ENCODE peak calls at places on chromosomes 7 and 10, in ten cellular contexts. H, E, G, W, C, N, K, I, T and Y are unnamed samples.

GRCh38 chr10:57098146-57098545 is 737.1 kb upstream of the ZWINT start:
- DNase-seq in H (no peak), T (no peak), C (no peak), G (no peak), W (no peak), K (no peak), I (no peak), E (no peak), N (no peak), Y (no peak)

GRCh38 chr7:105849122-105849855 is 27.1 kb downstream of the ATXN7L1 start:
- DNase-seq in E (peak), W (peak), G (no peak), K (peak), I (no peak), C (peak), T (no peak), H (no peak), N (peak), Y (no peak)

GRCh38 chr7:43648725-43649406 is 66.0 kb downstream of the STK17A start:
- DNase-seq in N (peak), E (no peak), I (no peak), G (no peak), C (peak), W (peak), T (peak), K (no peak), H (no peak), Y (no peak)

GRCh38 chr10:121115154-121115553 is 264.0 kb downstream of the WDR11 start:
- DNase-seq in G (no peak), C (no peak), H (no peak), E (no peak), W (no peak), I (no peak), T (no peak), K (no peak), N (no peak), Y (no peak)

GRCh38 chr7:8371742-8372141 is 61.7 kb upstream of the NXPH1 start:
- DNase-seq in H (no peak), T (no peak), G (no peak), W (no peak), I (no peak), E (no peak), K (no peak), C (no peak), N (no peak), Y (no peak)

GRCh38 chr7:121163699-121164098 is 165.1 kb upstream of the WNT16 start:
- DNase-seq in K (no peak), E (no peak), I (no peak), G (no peak), H (no peak), W (no peak), T (no peak), N (no peak), C (no peak), Y (no peak)

GRCh38 chr7:30285067-30285530 is 702 bp downstream of the ZNRF2 start:
- DNase-seq in I (peak), N (no peak), K (no peak), C (no peak), E (no peak), T (peak), H (peak), G (peak), W (peak), Y (peak)

GRCh38 chr10:29493697-29494096 is 141.1 kb downstream of the SVIL start:
- DNase-seq in T (no peak), I (no peak), G (peak), N (no peak), E (no peak), C (no peak), W (no peak), K (no peak), H (no peak), Y (no peak)

GRCh38 chr7:140698477-140698876 is 2.0 kb downstream of the NDUFB2 start:
- DNase-seq in N (no peak), H (no peak), E (no peak), W (no peak), C (no peak), I (no peak), G (no peak), K (no peak), T (no peak), Y (no peak)
- H3K4me3 ChIP-seq in N (peak), H (no peak), E (peak), W (no peak), C (no peak), I (no peak), G (peak), K (no peak), T (peak), Y (no peak)

GRCh38 chr10:71849461-71849908 is 1.6 kb downstream of the PSAP start:
- DNase-seq in G (no peak), W (no peak), H (no peak), E (no peak), I (no peak), T (no peak), K (no peak), C (no peak), N (no peak), Y (no peak)

GRCh38 chr10:71848325-71849277 is 2.5 kb downstream of the PSAP start:
- DNase-seq in H (no peak), E (no peak), W (no peak), N (no peak), K (no peak), I (no peak), C (no peak), T (no peak), G (no peak), Y (no peak)

GRCh38 chr10:71852335-71852937 is 1.4 kb upstream of the PSAP start:
- DNase-seq in N (peak), C (no peak), G (no peak), H (no peak), E (no peak), W (no peak), T (no peak), I (peak), K (no peak), Y (no peak)

GRCh38 chr10:71850021-71850744 is 868 bp downstream of the PSAP start:
- DNase-seq in E (no peak), I (no peak), H (no peak), G (no peak), K (no peak), C (no peak), N (no peak), T (no peak), W (no peak), Y (no peak)

GRCh38 chr10:71850745-71851629 is at the start of gene PSAP:
- DNase-seq in H (peak), W (peak), I (peak), K (peak), G (peak), N (peak), E (peak), T (peak), C (peak), Y (peak)
- TF ChIP-seq CTCF in H (no peak), W (no peak), I (no peak), K (no peak), G (no peak), N (no peak), E (no peak), T (no peak), C (no peak), Y (no peak)

GRCh38 chr10:117555017-117555416 is 12.5 kb downstream of the EMX2 start:
- DNase-seq in I (no peak), N (no peak), H (no peak), E (no peak), K (no peak), T (no peak), W (no peak), G (no peak), C (no peak), Y (no peak)

GRCh38 chr10:117555863-117556262 is 13.3 kb downstream of the EMX2 start:
- DNase-seq in N (no peak), H (no peak), E (no peak), C (no peak), W (no peak), K (no peak), I (no peak), T (no peak), G (no peak), Y (no peak)

GRCh38 chr10:117553815-117554172 is 11.2 kb downstream of the EMX2 start:
- DNase-seq in E (no peak), I (no peak), W (no peak), G (no peak), H (no peak), N (no peak), K (no peak), T (no peak), C (no peak), Y (no peak)

GRCh38 chr10:117553171-117553814 is 10.7 kb downstream of the EMX2 start:
- DNase-seq in N (no peak), C (no peak), I (no peak), E (no peak), H (no peak), K (no peak), G (peak), T (no peak), W (no peak), Y (no peak)

DNA sequence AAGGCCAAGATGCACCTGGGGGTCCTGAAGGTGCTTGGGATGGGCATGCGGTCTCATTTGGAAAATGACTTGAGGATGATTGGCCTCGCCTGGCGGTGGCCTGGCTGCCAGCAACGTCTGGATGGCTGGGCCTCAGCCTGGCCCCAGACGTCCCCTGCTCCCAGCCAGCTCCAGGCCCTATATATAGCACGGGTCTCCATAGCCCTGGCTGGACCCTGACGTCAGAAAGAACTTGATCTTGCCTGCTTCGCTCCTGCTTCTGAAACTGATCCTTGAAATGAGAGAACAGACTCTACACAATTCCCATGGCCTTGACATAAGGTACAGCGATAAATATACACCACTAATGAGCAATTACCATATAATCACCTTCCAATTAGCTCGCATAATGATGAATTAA is 11.8 kb downstream of the EMX2 start:
- DNase-seq in K (no peak), T (no peak), N (no peak), G (no peak), H (no peak), I (no peak), E (no peak), W (no peak), C (no peak), Y (no peak)
- H3K4me3 ChIP-seq in K (no peak), T (no peak), N (no peak), G (no peak), H (no peak), I (no peak), E (no peak), W (no peak), C (no peak), Y (no peak)

DNA sequence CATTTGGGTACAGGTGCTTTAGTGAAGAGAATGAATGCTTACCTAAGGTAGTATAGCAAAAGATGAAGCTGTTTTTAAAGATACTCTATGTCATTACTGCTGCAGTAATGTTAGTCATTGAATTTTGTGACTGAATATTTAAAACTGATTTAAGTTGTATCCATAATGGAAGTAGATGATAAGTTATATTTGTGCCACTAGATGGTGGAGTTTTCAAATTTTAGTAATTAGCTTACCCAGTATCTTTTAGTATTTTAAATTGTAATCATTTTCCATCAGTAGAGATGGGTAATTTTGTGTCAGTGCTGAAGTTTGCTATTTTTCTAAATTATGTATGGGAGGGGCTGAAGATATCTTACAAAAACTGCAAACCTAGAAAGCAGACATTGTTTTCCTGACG is 25.2 kb downstream of the HBP1 start:
- DNase-seq in C (no peak), W (no peak), H (no peak), N (no peak), K (no peak), T (no peak), I (no peak), G (no peak), E (no peak), Y (no peak)
- TF ChIP-seq CTCF in C (no peak), W (no peak), H (peak), N (no peak), K (no peak), T (no peak), I (no peak), G (no peak), E (no peak), Y (no peak)

GRCh38 chr7:100351657-100352058 is 6.3 kb upstream of the PILRB start:
- DNase-seq in T (no peak), I (no peak), W (no peak), H (no peak), C (no peak), K (no peak), G (peak), E (no peak), N (peak), Y (no peak)
- H3K4me3 ChIP-seq in T (no peak), I (no peak), W (peak), H (no peak), C (no peak), K (no peak), G (no peak), E (no peak), N (no peak), Y (no peak)

GRCh38 chr7:27329917-27330316 is 87.3 kb downstream of the EVX1 start:
- DNase-seq in N (no peak), W (no peak), K (no peak), I (no peak), G (no peak), C (no peak), E (no peak), T (no peak), H (no peak), Y (no peak)
- TF ChIP-seq CTCF in N (peak), W (no peak), K (peak), I (no peak), G (no peak), C (peak), E (no peak), T (no peak), H (no peak), Y (no peak)

GRCh38 chr7:92584953-92585352 is 5.2 kb downstream of the FAM133B start:
- DNase-seq in T (peak), G (no peak), E (peak), I (no peak), N (no peak), C (no peak), K (no peak), W (no peak), H (peak), Y (no peak)
- H3K4me3 ChIP-seq in T (no peak), G (no peak), E (no peak), I (no peak), N (no peak), C (no peak), K (no peak), W (no peak), H (no peak), Y (no peak)

DNA sequence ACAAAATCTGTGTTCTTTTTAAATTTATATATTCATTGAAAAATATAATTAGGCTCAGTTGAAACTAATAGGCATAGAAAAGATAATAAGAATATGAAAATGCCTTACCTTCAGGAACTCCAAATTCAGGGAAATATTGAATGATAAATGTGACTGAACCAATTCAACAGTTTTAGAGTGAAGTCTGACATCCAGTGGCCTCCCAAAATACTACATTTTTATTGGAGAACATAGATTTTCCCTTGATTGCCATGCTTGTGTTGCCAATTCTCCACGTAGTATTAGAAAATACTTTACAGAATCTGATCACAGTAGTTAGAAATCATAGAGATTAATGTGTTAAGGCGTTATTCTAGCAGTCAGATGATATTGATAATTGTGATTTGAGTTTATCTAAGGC is 1246.7 kb downstream of the GATA3 start:
- DNase-seq in K (no peak), W (no peak), E (peak), H (peak), C (no peak), G (no peak), T (peak), N (no peak), I (no peak), Y (no peak)
- TF ChIP-seq CTCF in K (peak), W (no peak), E (peak), H (peak), C (peak), G (no peak), T (no peak), N (no peak), I (no peak), Y (no peak)